ENCODE peak calls at places on chromosome 14, in four cellular contexts. A is ovary, S is H54, R is choroid plexus epithelial cell. Z is an unnamed sample.

GRCh38 chr14:39267592-39268112 is 33.9 kb downstream of the MIA2 start:
- DNase-seq in A (no peak), S (no peak), R (peak), Z (no peak)

GRCh38 chr14:77612011-77612620 is 4.3 kb downstream of the SPTLC2 start:
- DNase-seq in A (no peak), S (no peak), R (peak), Z (peak)

GRCh38 chr14:101827286-101827685 is 65.8 kb downstream of the PPP2R5C start:
- DNase-seq in A (no peak), S (no peak), R (no peak), Z (no peak)

GRCh38 chr14:96038920-96039632 is at the start of gene C14orf132:
- DNase-seq in A (peak), S (peak), R (peak), Z (no peak)

GRCh38 chr14:89899917-89900680 is 54.4 kb downstream of the EFCAB11 start:
- DNase-seq in A (no peak), S (no peak), R (peak), Z (no peak)

GRCh38 chr14:93286212-93286890 is 46.5 kb downstream of the BTBD7 start:
- DNase-seq in A (no peak), S (no peak), R (peak), Z (peak)

GRCh38 chr14:91867316-91867988 is at the start of gene TC2N:
- DNase-seq in A (no peak), S (no peak), R (no peak), Z (no peak)

GRCh38 chr14:25116607-25117006 is 66.7 kb upstream of the STXBP6 start:
- DNase-seq in A (no peak), S (no peak), R (peak), Z (no peak)

GRCh38 chr14:74475678-74476077 is 17.4 kb downstream of the NPC2 start:
- DNase-seq in A (no peak), S (no peak), R (peak), Z (peak)

GRCh38 chr14:72476657-72477499 is 417.0 kb downstream of the DPF3 start:
- DNase-seq in A (no peak), S (peak), R (peak), Z (peak)

GRCh38 chr14:88258026-88258425 is 65.0 kb downstream of the KCNK10 start:
- DNase-seq in A (no peak), S (no peak), R (no peak), Z (no peak)

GRCh38 chr14:96509457-96510090 is 7.4 kb downstream of the PAPOLA start:
- DNase-seq in A (no peak), S (no peak), R (no peak), Z (no peak)

Z was measured in kidney epithelial cell.